ENCODE peak calls at places on chromosomes 5 and 9, in four cellular contexts. V is GM23338, Y is RWPE1, M is sigmoid colon. X is an unnamed sample.

GRCh38 chr9:18362901-18363685 is 110.9 kb upstream of the ADAMTSL1 start:
- DNase-seq in Y (no peak), V (no peak), M (no peak), X (no peak)

GRCh38 chr5:82639393-82640144 is 361.4 kb upstream of the RPS23 start:
- DNase-seq in M (no peak), V (no peak), Y (no peak), X (no peak)

GRCh38 chr5:7916171-7916804 is 47.3 kb downstream of the MTRR start:
- DNase-seq in V (no peak), M (no peak), Y (no peak), X (no peak)

GRCh38 chr5:131854134-131854533 is 57.3 kb upstream of the FNIP1 start:
- DNase-seq in Y (peak), M (no peak), V (no peak), X (no peak)

GRCh38 chr9:35029852-35030251 is 40.3 kb downstream of the DNAJB5 start:
- DNase-seq in V (no peak), M (no peak), Y (no peak), X (no peak)

GRCh38 chr5:378301-378891 is 56.9 kb downstream of the AHRR start:
- DNase-seq in Y (no peak), M (peak), V (no peak), X (no peak)

GRCh38 chr9:109641079-109641659 is 138.8 kb upstream of the PALM2AKAP2 start:
- DNase-seq in V (no peak), Y (no peak), M (no peak), X (no peak)

GRCh38 chr5:59655693-59656309 is 237.7 kb downstream of the PDE4D start:
- DNase-seq in M (no peak), Y (no peak), V (no peak), X (no peak)

GRCh38 chr9:131685753-131686706 is 53.8 kb downstream of the RAPGEF1 start:
- DNase-seq in V (no peak), M (no peak), Y (no peak), X (no peak)

GRCh38 chr9:126614455-126615248 is 924 bp downstream of the LMX1B start:
- DNase-seq in M (peak), Y (no peak), V (peak), X (no peak)
- H3K27ac ChIP-seq in M (no peak), Y (no peak), V (no peak), X (no peak)

GRCh38 chr9:33102551-33103210 is 26.2 kb upstream of the SMU1 start:
- DNase-seq in V (no peak), Y (no peak), M (no peak), X (no peak)
- H3K27ac ChIP-seq in V (no peak), Y (peak), M (no peak), X (no peak)

GRCh38 chr9:117706421-117707150 is 2.4 kb downstream of the TLR4 start:
- DNase-seq in M (no peak), Y (no peak), V (no peak), X (no peak)
- H3K27ac ChIP-seq in M (no peak), Y (no peak), V (no peak), X (no peak)

DNA sequence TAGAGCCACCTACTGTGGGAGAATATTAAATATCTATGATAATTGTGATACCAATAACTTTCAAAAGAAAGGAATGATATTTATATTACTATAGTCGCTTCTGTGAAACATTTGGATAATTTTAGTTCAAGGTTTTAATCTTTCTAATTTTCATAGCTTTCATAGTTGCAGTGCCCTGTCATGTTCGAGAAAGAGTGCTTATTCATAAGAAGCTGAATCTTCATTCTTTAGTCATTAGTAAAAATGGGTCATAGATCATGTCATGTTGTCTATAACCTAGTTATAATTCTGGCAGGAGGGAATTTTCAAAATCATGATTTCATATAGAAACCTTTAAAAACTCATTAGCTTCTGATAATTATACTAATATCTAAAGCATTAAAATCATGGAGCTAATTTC is 685.6 kb downstream of the CETN3 start:
- DNase-seq in Y (no peak), V (no peak), M (no peak), X (no peak)
- H3K27ac ChIP-seq in Y (no peak), V (no peak), M (no peak), X (no peak)

GRCh38 chr9:114258866-114259799 is 63.8 kb upstream of the ORM1 start:
- DNase-seq in Y (no peak), V (no peak), M (no peak), X (no peak)

GRCh38 chr9:114258218-114258617 is 64.7 kb upstream of the ORM1 start:
- DNase-seq in M (no peak), V (no peak), Y (no peak), X (no peak)

GRCh38 chr9:114261987-114262386 is 60.9 kb upstream of the ORM1 start:
- DNase-seq in Y (no peak), V (no peak), M (no peak), X (no peak)

GRCh38 chr9:114259800-114260523 is 62.9 kb upstream of the ORM1 start:
- DNase-seq in M (no peak), Y (no peak), V (no peak), X (no peak)

DNA sequence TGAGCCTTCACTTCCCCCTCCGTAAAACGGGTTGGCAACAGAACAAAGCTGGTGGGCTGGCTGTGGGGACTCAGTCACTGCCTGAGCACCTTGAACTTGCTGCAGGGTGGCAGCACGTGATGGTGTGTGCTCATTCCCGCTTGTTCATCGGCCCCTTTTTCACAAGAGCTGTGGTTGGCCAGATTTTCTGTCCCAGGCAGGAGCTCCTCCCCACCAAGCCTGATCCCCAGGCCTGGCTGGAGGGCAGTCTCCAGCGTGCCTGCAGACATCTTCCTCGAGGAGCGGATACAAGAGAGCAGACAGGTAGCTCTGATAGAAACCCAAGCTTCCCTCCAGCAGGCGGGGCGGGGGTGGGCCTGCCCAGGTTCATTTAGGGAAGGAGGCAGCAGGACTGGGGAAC is 61.9 kb upstream of the ORM1 start:
- DNase-seq in Y (no peak), M (no peak), V (no peak), X (no peak)
- H3K27ac ChIP-seq in Y (no peak), M (no peak), V (no peak), X (no peak)

DNA sequence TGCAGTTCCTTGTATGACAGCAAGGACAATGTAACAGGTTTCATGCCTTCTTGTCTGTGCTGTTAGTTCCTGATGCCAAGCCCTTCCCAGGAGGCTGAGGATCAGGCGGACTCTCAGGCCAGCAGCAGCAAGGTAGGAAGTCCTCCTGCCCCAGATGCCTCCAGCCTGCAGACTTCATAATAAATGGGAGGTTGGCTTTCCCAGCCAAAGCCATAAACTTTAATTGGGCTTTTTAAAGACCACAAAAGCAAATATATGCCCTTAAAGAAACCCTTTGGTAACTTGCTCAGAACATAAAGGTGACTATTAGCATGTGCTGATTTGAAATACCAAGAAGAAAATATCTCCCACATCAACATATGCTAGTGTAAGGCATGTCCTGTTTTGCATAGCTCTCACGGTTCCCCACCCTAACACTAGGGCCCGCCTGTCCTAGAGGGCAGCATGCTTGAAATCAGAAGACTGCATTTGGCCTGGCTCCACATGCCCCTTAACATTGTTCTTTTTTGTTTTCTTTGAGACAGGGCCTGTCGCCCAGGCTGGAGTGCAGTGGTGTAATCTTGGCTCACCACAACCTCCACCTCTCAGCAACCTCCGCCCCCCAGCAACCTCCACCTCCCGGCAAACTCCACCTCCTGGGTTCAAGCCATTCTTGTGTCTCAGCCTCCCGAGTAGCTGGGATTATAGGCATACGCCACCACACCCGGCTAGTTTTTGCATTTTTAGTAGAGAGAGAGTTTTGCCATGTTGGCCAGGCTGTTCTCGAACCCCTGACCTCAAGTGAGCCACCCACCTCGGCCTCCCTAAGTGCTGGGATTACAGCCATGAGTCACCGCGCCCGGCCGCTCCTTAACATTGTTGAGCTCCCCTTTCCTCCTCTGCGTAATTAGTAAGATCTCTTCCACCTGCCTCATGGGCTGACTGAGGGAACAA is 44.6 kb upstream of the FCN1 start:
- DNase-seq in M (peak), Y (peak), V (no peak), X (no peak)
- H3K27ac ChIP-seq in M (no peak), Y (no peak), V (no peak), X (no peak)

GRCh38 chr9:124779368-124780059 is 2.6 kb downstream of the OLFML2A start:
- DNase-seq in V (peak), M (peak), Y (peak), X (no peak)
- H3K27ac ChIP-seq in V (peak), M (peak), Y (peak), X (no peak)

DNA sequence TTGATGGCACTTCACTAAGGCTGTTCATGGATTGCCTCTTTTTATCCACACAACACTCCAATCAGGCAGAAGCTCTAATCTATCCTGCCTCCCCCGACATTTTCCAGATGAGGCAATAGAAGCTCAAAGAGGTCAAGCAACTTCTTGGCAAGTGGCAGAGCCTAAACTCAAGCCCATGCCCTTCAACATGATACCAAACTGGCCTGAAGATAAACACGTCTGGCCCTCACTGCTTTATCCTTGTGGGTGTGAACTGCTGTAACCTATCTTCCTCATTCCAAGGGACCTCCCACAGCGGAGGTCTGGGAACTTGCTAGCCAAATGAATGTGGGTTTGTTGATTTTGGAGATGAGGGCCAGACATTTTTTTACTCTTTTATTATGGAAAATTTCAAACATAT is 9.5 kb downstream of the SLC35A4 start:
- DNase-seq in V (no peak), M (no peak), Y (no peak), X (no peak)
- H3K27ac ChIP-seq in V (no peak), M (no peak), Y (no peak), X (no peak)

GRCh38 chr9:74874220-74874619 is 13.5 kb downstream of the TRPM6 start:
- DNase-seq in V (no peak), M (no peak), Y (no peak), X (no peak)
- H3K27ac ChIP-seq in V (no peak), M (no peak), Y (no peak), X (no peak)

X was measured in CD4-positive, alpha-beta T cell.